ENCODE peak calls at places on chromosomes 7 and 10, in five cellular contexts. J, H, M, T and W are unnamed samples.

GRCh38 chr10:5561704-5562645 is 37.2 kb downstream of the CALML3 start:
- DNase-seq in J (no peak), H (no peak), M (no peak), T (no peak), W (no peak)

GRCh38 chr10:113528876-113529275 is 24.0 kb upstream of the HABP2 start:
- DNase-seq in J (no peak), H (no peak), M (no peak), T (no peak), W (no peak)

GRCh38 chr10:5643356-5643755 is 23.0 kb downstream of the ASB13 start:
- DNase-seq in J (no peak), H (no peak), M (no peak), T (no peak), W (no peak)

GRCh38 chr7:107167483-107168232 is 1.1 kb upstream of the HBP1 start:
- DNase-seq in J (no peak), H (peak; percentile 71), M (no peak), T (no peak), W (no peak)

GRCh38 chr10:42916974-42917373 is 134.4 kb downstream of the BMS1 start:
- DNase-seq in J (no peak), H (no peak), M (no peak), T (no peak), W (no peak)

GRCh38 chr7:155983176-155983815 is 171.0 kb upstream of the SHH start:
- DNase-seq in J (no peak), H (no peak), M (no peak), T (no peak), W (no peak)

GRCh38 chr10:82866424-82867020 is 991.5 kb downstream of the NRG3 start:
- DNase-seq in J (no peak), H (no peak), M (no peak), T (no peak), W (no peak)

GRCh38 chr7:7567898-7568531 is 1.3 kb downstream of the MIOS start:
- DNase-seq in J (no peak), H (no peak), M (no peak), T (no peak), W (no peak)

GRCh38 chr10:72276013-72276387 is 2.3 kb downstream of the DDIT4 start:
- DNase-seq in J (no peak), H (no peak), M (peak; percentile 75), T (no peak), W (peak; percentile 20)

GRCh38 chr10:44966816-44967509 is 7.4 kb downstream of the RASSF4 start:
- DNase-seq in J (no peak), H (no peak), M (no peak), T (peak; percentile 57), W (no peak)

GRCh38 chr7:68321776-68322496 is 1276.3 kb upstream of the AUTS2 start:
- DNase-seq in J (no peak), H (no peak), M (no peak), T (no peak), W (no peak)

GRCh38 chr7:138527746-138528223 is 67.7 kb downstream of the TRIM24 start:
- DNase-seq in J (no peak), H (peak; percentile 81), M (no peak), T (no peak), W (no peak)

GRCh38 chr7:28411876-28412662 is at the start of gene CREB5:
- DNase-seq in J (no peak), H (peak; percentile 43), M (no peak), T (no peak), W (no peak)

GRCh38 chr7:272631-273030 is 17.3 kb upstream of the FOXL3 start:
- DNase-seq in J (no peak), H (no peak), M (peak; percentile 38), T (no peak), W (no peak)

GRCh38 chr7:78959471-78959870 is 494.0 kb downstream of the MAGI2 start:
- DNase-seq in J (no peak), H (no peak), M (no peak), T (no peak), W (no peak)

GRCh38 chr7:150988230-150989226 is 2.3 kb upstream of the NOS3 start:
- DNase-seq in J (peak; percentile 72), H (peak; percentile 84), M (peak; percentile 61), T (no peak), W (peak; percentile 64)

GRCh38 chr7:30074422-30075030 is 46.3 kb downstream of the PLEKHA8 start:
- DNase-seq in J (no peak), H (peak; percentile 45), M (no peak), T (no peak), W (no peak)

GRCh38 chr10:132421377-132422168 is 24.6 kb downstream of the PWWP2B start:
- DNase-seq in J (no peak), H (peak; percentile 84), M (peak; percentile 91), T (peak; percentile 71), W (no peak)
- H3K4me1 ChIP-seq in J (peaks cover 40% of the 10 kb centered on the region), H (peaks cover 37% of the 10 kb centered on the region), M (peaks cover 58% of the 10 kb centered on the region), T (peaks cover 47% of the 10 kb centered on the region), W (peaks cover 18% of the 10 kb centered on the region)

GRCh38 chr7:70415179-70415972 is 716.6 kb upstream of the GALNT17 start:
- DNase-seq in J (no peak), H (no peak), M (no peak), T (no peak), W (no peak)
- H3K4me3 ChIP-seq in J (no peak overlapping the region), H (no peak overlapping the region), M (no peak overlapping the region), T (no peak overlapping the region), W (no peak overlapping the region)

DNA sequence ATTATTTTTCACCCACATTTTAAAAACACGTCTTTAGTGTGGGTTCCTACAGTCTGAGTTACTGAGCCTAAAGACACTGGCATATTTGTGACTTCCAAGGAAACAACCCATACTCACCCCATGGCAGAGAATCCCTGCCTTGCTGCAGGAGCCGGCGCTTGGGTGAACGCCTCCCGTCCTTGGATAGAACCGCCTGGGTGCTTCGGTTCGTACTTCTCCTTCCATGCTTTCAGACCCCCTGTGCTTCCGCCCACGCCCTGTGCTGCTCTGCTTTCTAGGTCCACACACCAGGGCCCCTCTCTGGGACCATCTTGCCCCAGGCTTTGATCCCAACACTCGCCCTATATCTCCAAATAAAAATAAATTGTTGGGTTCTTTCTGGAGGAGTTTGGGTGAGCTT is 125.8 kb downstream of the PTPRN2 start:
- DNase-seq in J (no peak), H (no peak), M (no peak), T (no peak), W (no peak)
- H3K9me3 ChIP-seq in J (no peaks in the 10 kb centered on the region), H (no peaks in the 10 kb centered on the region), M (no peaks in the 10 kb centered on the region), T (no peaks in the 10 kb centered on the region), W (no peaks in the 10 kb centered on the region)

GRCh38 chr7:2245883-2246679 is 4.1 kb downstream of the NUDT1 start:
- DNase-seq in J (no peak), H (no peak), M (no peak), T (no peak), W (no peak)

GRCh38 chr7:2241580-2242540 is at the start of the genes MRM2 and NUDT1:
- DNase-seq in J (peak; percentile 68), H (peak; percentile 95), M (peak; percentile 90), T (peak; percentile 85), W (peak; percentile 61)

GRCh38 chr7:2243483-2243840 is 1.4 kb downstream of the NUDT1 start:
- DNase-seq in J (no peak), H (no peak), M (no peak), T (no peak), W (no peak)

GRCh38 chr7:2244404-2244803 is 2.4 kb downstream of the NUDT1 start:
- DNase-seq in J (no peak), H (no peak), M (no peak), T (no peak), W (no peak)

GRCh38 chr7:2242541-2243482 is 786 bp downstream of the NUDT1 start:
- DNase-seq in J (peak; percentile 19), H (no peak), M (no peak), T (no peak), W (no peak)
- H3K4me1 ChIP-seq in J (peaks cover 11% of the 10 kb centered on the region), H (peaks cover 4% of the 10 kb centered on the region), M (peaks cover 16% of the 10 kb centered on the region), T (peaks cover 22% of the 10 kb centered on the region), W (peaks cover 17% of the 10 kb centered on the region)

GRCh38 chr10:18583575-18584270 is 67.7 kb downstream of the NSUN6 start:
- DNase-seq in J (no peak), H (no peak), M (no peak), T (no peak), W (no peak)

GRCh38 chr10:18577823-18578685 is 73.3 kb downstream of the NSUN6 start:
- DNase-seq in J (no peak), H (no peak), M (no peak), T (no peak), W (no peak)

DNA sequence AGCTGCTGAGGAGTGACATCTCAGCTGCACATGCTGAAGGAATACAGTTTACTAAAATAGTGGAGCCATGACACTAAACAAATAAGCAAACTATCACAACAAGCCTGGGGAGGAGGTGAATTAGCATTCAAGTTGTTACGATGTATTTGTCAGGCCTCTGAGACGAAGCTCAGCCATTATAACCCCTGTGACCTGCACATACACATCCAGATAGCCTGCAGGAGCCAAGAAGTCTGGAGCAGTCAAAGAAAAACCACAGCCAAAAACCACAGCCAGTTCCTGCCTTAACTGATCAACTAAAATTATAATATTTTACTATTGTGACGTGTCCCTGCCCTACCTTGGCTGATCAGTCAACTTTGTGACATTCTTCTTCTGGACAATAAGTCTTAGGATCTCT is 68.6 kb downstream of the NSUN6 start:
- DNase-seq in J (no peak), H (peak; percentile 3), M (no peak), T (no peak), W (no peak)
- H3K4me3 ChIP-seq in J (no peak overlapping the region), H (no peak overlapping the region), M (no peak overlapping the region), T (no peak overlapping the region), W (no peak overlapping the region)

GRCh38 chr7:64035388-64035787 is 9.8 kb upstream of the ZNF727 start:
- DNase-seq in J (no peak), H (no peak), M (no peak), T (no peak), W (no peak)
- H3K9me3 ChIP-seq in J (no peaks in the 10 kb centered on the region), H (no peaks in the 10 kb centered on the region), M (peaks cover 89% of the 10 kb centered on the region), T (peaks cover 68% of the 10 kb centered on the region), W (peaks cover 18% of the 10 kb centered on the region)